ENCODE peak calls at places on chromosomes 2 and 18, in nine cellular contexts. One of them, this sample, is unnamed.

GRCh38 chr2:220043993-220044335 is 416.5 kb downstream of the SLC4A3 start:
- DNase-seq in KBM-7: no peak
- DNase-seq in NCI-H1694: peak; percentile 70
- DNase-seq in A549: no peak
- DNase-seq in IMR-90: no peak
- DNase-seq in HS-5: peak; percentile 22
- DNase-seq in Panc1: no peak
- DNase-seq in left ventricle myocardium inferior: no peak
- DNase-seq in GM06990: no peak
- DNase-seq in this sample: peak; percentile 26

GRCh38 chr2:25251461-25252273 is 83.3 kb upstream of the POMC start:
- DNase-seq in HS-5: no peak
- DNase-seq in IMR-90: peak; percentile 7
- DNase-seq in NCI-H1694: peak; percentile 33
- DNase-seq in Panc1: no peak
- DNase-seq in A549: peak; percentile 47
- DNase-seq in KBM-7: no peak
- DNase-seq in GM06990: peak; percentile 69
- DNase-seq in left ventricle myocardium inferior: peak; percentile 59
- DNase-seq in this sample: no peak

GRCh38 chr2:128986026-128986720 is 667.5 kb upstream of the HS6ST1 start:
- DNase-seq in left ventricle myocardium inferior: no peak
- DNase-seq in IMR-90: no peak
- DNase-seq in A549: no peak
- DNase-seq in HS-5: no peak
- DNase-seq in Panc1: no peak
- DNase-seq in NCI-H1694: peak; percentile 6
- DNase-seq in KBM-7: no peak
- DNase-seq in GM06990: no peak
- DNase-seq in this sample: no peak

GRCh38 chr2:196291873-196292800 is 120.8 kb upstream of the STK17B start:
- DNase-seq in Panc1: no peak
- DNase-seq in NCI-H1694: no peak
- DNase-seq in IMR-90: no peak
- DNase-seq in KBM-7: peak; percentile 12
- DNase-seq in GM06990: no peak
- DNase-seq in A549: no peak
- DNase-seq in HS-5: no peak
- DNase-seq in left ventricle myocardium inferior: no peak
- DNase-seq in this sample: no peak

GRCh38 chr2:161384864-161385263 is 31.2 kb upstream of the TBR1 start:
- DNase-seq in KBM-7: no peak
- DNase-seq in left ventricle myocardium inferior: no peak
- DNase-seq in GM06990: peak; percentile 32
- DNase-seq in A549: no peak
- DNase-seq in HS-5: no peak
- DNase-seq in Panc1: no peak
- DNase-seq in IMR-90: no peak
- DNase-seq in NCI-H1694: no peak
- DNase-seq in this sample: no peak

GRCh38 chr2:58532641-58533040 is 291.5 kb upstream of the FANCL start:
- DNase-seq in GM06990: no peak
- DNase-seq in left ventricle myocardium inferior: no peak
- DNase-seq in A549: no peak
- DNase-seq in HS-5: no peak
- DNase-seq in Panc1: no peak
- DNase-seq in KBM-7: no peak
- DNase-seq in IMR-90: no peak
- DNase-seq in NCI-H1694: no peak
- DNase-seq in this sample: no peak

GRCh38 chr2:109098921-109099273 is 30.1 kb upstream of the SH3RF3 start:
- DNase-seq in Panc1: no peak
- DNase-seq in KBM-7: no peak
- DNase-seq in HS-5: no peak
- DNase-seq in IMR-90: no peak
- DNase-seq in left ventricle myocardium inferior: no peak
- DNase-seq in NCI-H1694: no peak
- DNase-seq in GM06990: no peak
- DNase-seq in A549: no peak
- DNase-seq in this sample: no peak

GRCh38 chr2:111168528-111168929 is 47.8 kb downstream of the BCL2L11 start:
- DNase-seq in left ventricle myocardium inferior: peak; percentile 33
- DNase-seq in A549: peak; percentile 68
- DNase-seq in KBM-7: peak; percentile 16
- DNase-seq in IMR-90: peak; percentile 89
- DNase-seq in Panc1: peak; percentile 32
- DNase-seq in HS-5: peak; percentile 61
- DNase-seq in NCI-H1694: no peak
- DNase-seq in GM06990: peak; percentile 45
- DNase-seq in this sample: peak; percentile 35

GRCh38 chr2:72989770-72990556 is 72.6 kb downstream of the EMX1 start:
- DNase-seq in Panc1: no peak
- DNase-seq in KBM-7: no peak
- DNase-seq in NCI-H1694: no peak
- DNase-seq in IMR-90: peak; percentile 11
- DNase-seq in A549: no peak
- DNase-seq in GM06990: no peak
- DNase-seq in HS-5: no peak
- DNase-seq in left ventricle myocardium inferior: peak; percentile 30
- DNase-seq in this sample: no peak

GRCh38 chr2:236852100-236852976 is 233.4 kb upstream of the COPS8 start:
- DNase-seq in Panc1: no peak
- DNase-seq in KBM-7: no peak
- DNase-seq in IMR-90: no peak
- DNase-seq in HS-5: no peak
- DNase-seq in GM06990: no peak
- DNase-seq in A549: no peak
- DNase-seq in NCI-H1694: no peak
- DNase-seq in left ventricle myocardium inferior: no peak
- DNase-seq in this sample: no peak

GRCh38 chr2:3007135-3007534 is 370.5 kb downstream of the EIPR1 start:
- DNase-seq in KBM-7: no peak
- DNase-seq in IMR-90: no peak
- DNase-seq in NCI-H1694: no peak
- DNase-seq in Panc1: no peak
- DNase-seq in HS-5: no peak
- DNase-seq in GM06990: no peak
- DNase-seq in left ventricle myocardium inferior: no peak
- DNase-seq in A549: no peak
- DNase-seq in this sample: no peak

GRCh38 chr2:78245394-78246140 is 723.4 kb upstream of the LRRTM4 start:
- DNase-seq in Panc1: no peak
- DNase-seq in NCI-H1694: no peak
- DNase-seq in KBM-7: no peak
- DNase-seq in A549: no peak
- DNase-seq in GM06990: no peak
- DNase-seq in left ventricle myocardium inferior: no peak
- DNase-seq in HS-5: no peak
- DNase-seq in IMR-90: no peak
- DNase-seq in this sample: no peak

GRCh38 chr2:6723865-6724571 is 141.7 kb downstream of the CMPK2 start:
- DNase-seq in IMR-90: no peak
- DNase-seq in KBM-7: no peak
- DNase-seq in HS-5: no peak
- DNase-seq in Panc1: no peak
- DNase-seq in A549: no peak
- DNase-seq in left ventricle myocardium inferior: no peak
- DNase-seq in NCI-H1694: no peak
- DNase-seq in GM06990: no peak
- DNase-seq in this sample: no peak

GRCh38 chr18:52605345-52605744 is 265.3 kb downstream of the DCC start:
- DNase-seq in GM06990: no peak
- DNase-seq in HS-5: no peak
- DNase-seq in Panc1: no peak
- DNase-seq in A549: no peak
- DNase-seq in IMR-90: no peak
- DNase-seq in KBM-7: no peak
- DNase-seq in NCI-H1694: no peak
- DNase-seq in left ventricle myocardium inferior: no peak
- DNase-seq in this sample: no peak

GRCh38 chr2:181822097-181822496 is 69.4 kb upstream of the ITPRID2 start:
- DNase-seq in Panc1: no peak
- DNase-seq in left ventricle myocardium inferior: no peak
- DNase-seq in A549: no peak
- DNase-seq in GM06990: no peak
- DNase-seq in NCI-H1694: no peak
- DNase-seq in IMR-90: no peak
- DNase-seq in HS-5: no peak
- DNase-seq in KBM-7: no peak
- DNase-seq in this sample: no peak

GRCh38 chr2:54560146-54560881 is 104.2 kb downstream of the SPTBN1 start:
- DNase-seq in NCI-H1694: no peak
- DNase-seq in Panc1: no peak
- DNase-seq in A549: peak; percentile 64
- DNase-seq in IMR-90: peak; percentile 59
- DNase-seq in left ventricle myocardium inferior: no peak
- DNase-seq in GM06990: peak; percentile 69
- DNase-seq in KBM-7: peak; percentile 63
- DNase-seq in HS-5: peak; percentile 69
- DNase-seq in this sample: no peak

GRCh38 chr2:57516740-57517340 is 529.8 kb upstream of the VRK2 start:
- DNase-seq in IMR-90: peak; percentile 47
- DNase-seq in HS-5: peak; percentile 26
- DNase-seq in GM06990: no peak
- DNase-seq in KBM-7: peak; percentile 65
- DNase-seq in NCI-H1694: peak; percentile 55
- DNase-seq in A549: peak; percentile 57
- DNase-seq in Panc1: peak; percentile 28
- DNase-seq in left ventricle myocardium inferior: no peak
- DNase-seq in this sample: peak; percentile 2

GRCh38 chr2:237011196-237011595 is 74.5 kb upstream of the COPS8 start:
- DNase-seq in GM06990: no peak
- DNase-seq in HS-5: no peak
- DNase-seq in Panc1: no peak
- DNase-seq in NCI-H1694: no peak
- DNase-seq in left ventricle myocardium inferior: no peak
- DNase-seq in A549: no peak
- DNase-seq in KBM-7: no peak
- DNase-seq in IMR-90: peak; percentile 6
- DNase-seq in this sample: no peak

GRCh38 chr2:102803041-102803896 is 41.4 kb downstream of the TMEM182 start:
- DNase-seq in KBM-7: peak; percentile 56
- DNase-seq in left ventricle myocardium inferior: no peak
- DNase-seq in IMR-90: no peak
- DNase-seq in Panc1: no peak
- DNase-seq in NCI-H1694: no peak
- DNase-seq in GM06990: no peak
- DNase-seq in HS-5: no peak
- DNase-seq in A549: no peak
- DNase-seq in this sample: no peak

GRCh38 chr18:35692866-35693265 is 111.3 kb downstream of the GALNT1 start:
- DNase-seq in NCI-H1694: no peak
- DNase-seq in HS-5: no peak
- DNase-seq in left ventricle myocardium inferior: no peak
- DNase-seq in IMR-90: no peak
- DNase-seq in Panc1: no peak
- DNase-seq in KBM-7: no peak
- DNase-seq in A549: no peak
- DNase-seq in GM06990: no peak
- DNase-seq in this sample: no peak

GRCh38 chr2:149410701-149411484 is 80.5 kb downstream of the LYPD6 start:
- DNase-seq in KBM-7: no peak
- DNase-seq in A549: no peak
- DNase-seq in NCI-H1694: no peak
- DNase-seq in HS-5: peak; percentile 99
- DNase-seq in Panc1: no peak
- DNase-seq in GM06990: no peak
- DNase-seq in IMR-90: peak; percentile 8
- DNase-seq in left ventricle myocardium inferior: no peak
- DNase-seq in this sample: peak; percentile 69

GRCh38 chr2:11967946-11968465 is 221.6 kb downstream of the LPIN1 start:
- DNase-seq in Panc1: no peak
- DNase-seq in HS-5: no peak
- DNase-seq in KBM-7: no peak
- DNase-seq in left ventricle myocardium inferior: peak; percentile 79
- DNase-seq in A549: no peak
- DNase-seq in GM06990: no peak
- DNase-seq in NCI-H1694: no peak
- DNase-seq in IMR-90: peak; percentile 22
- DNase-seq in this sample: no peak

GRCh38 chr2:38591152-38591551 is 11.6 kb downstream of the HNRNPLL start:
- DNase-seq in GM06990: no peak
- DNase-seq in IMR-90: peak; percentile 17
- DNase-seq in HS-5: no peak
- DNase-seq in Panc1: no peak
- DNase-seq in left ventricle myocardium inferior: no peak
- DNase-seq in NCI-H1694: no peak
- DNase-seq in A549: no peak
- DNase-seq in KBM-7: no peak
- DNase-seq in this sample: no peak

GRCh38 chr18:48541026-48541746 is 2.4 kb downstream of the CTIF start:
- DNase-seq in left ventricle myocardium inferior: peak; percentile 83
- DNase-seq in NCI-H1694: no peak
- DNase-seq in KBM-7: peak; percentile 76
- DNase-seq in Panc1: no peak
- DNase-seq in IMR-90: peak; percentile 75
- DNase-seq in HS-5: no peak
- DNase-seq in GM06990: peak; percentile 31
- DNase-seq in A549: peak; percentile 57
- DNase-seq in this sample: no peak

GRCh38 chr18:64202836-64203235 is 53.9 kb upstream of the LINC00305 start:
- DNase-seq in NCI-H1694: no peak
- DNase-seq in IMR-90: no peak
- DNase-seq in GM06990: no peak
- DNase-seq in HS-5: no peak
- DNase-seq in A549: no peak
- DNase-seq in Panc1: no peak
- DNase-seq in KBM-7: peak; percentile 21
- DNase-seq in left ventricle myocardium inferior: no peak
- DNase-seq in this sample: no peak

GRCh38 chr2:86216577-86217555 is 17.6 kb downstream of the MRPL35 start:
- DNase-seq in NCI-H1694: no peak
- DNase-seq in KBM-7: no peak
- DNase-seq in GM06990: no peak
- DNase-seq in HS-5: peak; percentile 33
- DNase-seq in IMR-90: no peak
- DNase-seq in Panc1: no peak
- DNase-seq in A549: no peak
- DNase-seq in left ventricle myocardium inferior: no peak
- DNase-seq in this sample: no peak

GRCh38 chr2:198374375-198375072 is 570.1 kb downstream of the PLCL1 start:
- DNase-seq in A549: peak; percentile 66
- DNase-seq in KBM-7: peak; percentile 52
- DNase-seq in IMR-90: peak; percentile 70
- DNase-seq in NCI-H1694: peak; percentile 85
- DNase-seq in GM06990: peak; percentile 12
- DNase-seq in Panc1: peak; percentile 30
- DNase-seq in left ventricle myocardium inferior: no peak
- DNase-seq in HS-5: peak; percentile 38
- DNase-seq in this sample: peak; percentile 43

GRCh38 chr2:233252227-233252626 is 754 bp downstream of the ATG16L1 start:
- DNase-seq in Panc1: no peak
- DNase-seq in GM06990: no peak
- DNase-seq in A549: no peak
- DNase-seq in KBM-7: peak; percentile 26
- DNase-seq in left ventricle myocardium inferior: no peak
- DNase-seq in NCI-H1694: no peak
- DNase-seq in IMR-90: no peak
- DNase-seq in HS-5: peak; percentile 4
- DNase-seq in this sample: no peak

GRCh38 chr2:144382848-144383247 is 137.1 kb downstream of the ZEB2 start:
- DNase-seq in HS-5: no peak
- DNase-seq in GM06990: peak; percentile 76
- DNase-seq in left ventricle myocardium inferior: no peak
- DNase-seq in NCI-H1694: no peak
- DNase-seq in Panc1: no peak
- DNase-seq in IMR-90: no peak
- DNase-seq in KBM-7: peak; percentile 97
- DNase-seq in A549: no peak
- DNase-seq in this sample: no peak

GRCh38 chr2:95319481-95320343 is 22.6 kb downstream of the KCNIP3 start:
- DNase-seq in IMR-90: no peak
- DNase-seq in NCI-H1694: no peak
- DNase-seq in Panc1: no peak
- DNase-seq in HS-5: no peak
- DNase-seq in KBM-7: no peak
- DNase-seq in GM06990: no peak
- DNase-seq in left ventricle myocardium inferior: no peak
- DNase-seq in A549: no peak
- DNase-seq in this sample: no peak

GRCh38 chr2:208334230-208334629 is 68.2 kb downstream of the PIKFYVE start:
- DNase-seq in HS-5: no peak
- DNase-seq in IMR-90: no peak
- DNase-seq in NCI-H1694: no peak
- DNase-seq in A549: no peak
- DNase-seq in GM06990: no peak
- DNase-seq in KBM-7: no peak
- DNase-seq in Panc1: no peak
- DNase-seq in left ventricle myocardium inferior: no peak
- DNase-seq in this sample: no peak

This sample was measured in HFF-Myc.